ENCODE peak calls at places on chromosomes 13 and 19, in five cellular contexts. One of them, this sample, is unnamed.
A peak's percentile ranks its signal among the peaks of the same experiment; 100 is the strongest.

GRCh38 chr13:40550130-40550529 is 116.3 kb downstream of the FOXO1 start:
- DNase-seq in amniotic stem cell: no peak
- DNase-seq in left lung: no peak
- DNase-seq in upper lobe of right lung: no peak
- DNase-seq in stimulated activated CD4-positive, alpha-beta T cell treated with anti-CD3 and anti-CD28 coated beads, Interleukin-12 subunit alpha, Interleukin-12 subunit beta, amount 100 ng/mL, for 48 hours: no peak
- DNase-seq in this sample: no peak

GRCh38 chr19:34712606-34713261 is 21.3 kb upstream of the ZNF181 start:
- DNase-seq in upper lobe of right lung: no peak
- DNase-seq in stimulated activated CD4-positive, alpha-beta T cell treated with anti-CD3 and anti-CD28 coated beads, Interleukin-12 subunit alpha, Interleukin-12 subunit beta, amount 100 ng/mL, for 48 hours: peak; percentile 29
- DNase-seq in amniotic stem cell: peak; percentile 78
- DNase-seq in left lung: no peak
- DNase-seq in this sample: no peak

GRCh38 chr19:55624109-55625003 is at the start of gene ZNF784:
- DNase-seq in amniotic stem cell: peak; percentile 91
- DNase-seq in left lung: peak; percentile 96
- DNase-seq in stimulated activated CD4-positive, alpha-beta T cell treated with anti-CD3 and anti-CD28 coated beads, Interleukin-12 subunit alpha, Interleukin-12 subunit beta, amount 100 ng/mL, for 48 hours: peak; percentile 87
- DNase-seq in upper lobe of right lung: peak; percentile 95
- DNase-seq in this sample: peak; percentile 93

GRCh38 chr13:105979586-105979985 is 555.9 kb downstream of the EFNB2 start:
- DNase-seq in left lung: no peak
- DNase-seq in upper lobe of right lung: no peak
- DNase-seq in amniotic stem cell: no peak
- DNase-seq in stimulated activated CD4-positive, alpha-beta T cell treated with anti-CD3 and anti-CD28 coated beads, Interleukin-12 subunit alpha, Interleukin-12 subunit beta, amount 100 ng/mL, for 48 hours: no peak
- DNase-seq in this sample: no peak

GRCh38 chr13:32824061-32824460 is 192.2 kb upstream of the KL start:
- DNase-seq in amniotic stem cell: no peak
- DNase-seq in left lung: no peak
- DNase-seq in stimulated activated CD4-positive, alpha-beta T cell treated with anti-CD3 and anti-CD28 coated beads, Interleukin-12 subunit alpha, Interleukin-12 subunit beta, amount 100 ng/mL, for 48 hours: no peak
- DNase-seq in upper lobe of right lung: no peak
- DNase-seq in this sample: no peak

GRCh38 chr19:7242601-7243258 is 51.5 kb downstream of the INSR start:
- DNase-seq in stimulated activated CD4-positive, alpha-beta T cell treated with anti-CD3 and anti-CD28 coated beads, Interleukin-12 subunit alpha, Interleukin-12 subunit beta, amount 100 ng/mL, for 48 hours: no peak
- DNase-seq in upper lobe of right lung: no peak
- DNase-seq in amniotic stem cell: peak; percentile 3
- DNase-seq in left lung: no peak
- DNase-seq in this sample: no peak

GRCh38 chr13:94239135-94239534 is 240.3 kb downstream of the DCT start:
- DNase-seq in amniotic stem cell: no peak
- DNase-seq in upper lobe of right lung: no peak
- DNase-seq in stimulated activated CD4-positive, alpha-beta T cell treated with anti-CD3 and anti-CD28 coated beads, Interleukin-12 subunit alpha, Interleukin-12 subunit beta, amount 100 ng/mL, for 48 hours: no peak
- DNase-seq in left lung: no peak
- DNase-seq in this sample: no peak

GRCh38 chr19:32870154-32870573 is 597 bp upstream of the SLC7A9 start:
- DNase-seq in left lung: no peak
- DNase-seq in stimulated activated CD4-positive, alpha-beta T cell treated with anti-CD3 and anti-CD28 coated beads, Interleukin-12 subunit alpha, Interleukin-12 subunit beta, amount 100 ng/mL, for 48 hours: no peak
- DNase-seq in upper lobe of right lung: peak; percentile 46
- DNase-seq in amniotic stem cell: no peak
- DNase-seq in this sample: no peak

GRCh38 chr13:53622431-53622830 is 593.8 kb downstream of the OLFM4 start:
- DNase-seq in amniotic stem cell: no peak
- DNase-seq in stimulated activated CD4-positive, alpha-beta T cell treated with anti-CD3 and anti-CD28 coated beads, Interleukin-12 subunit alpha, Interleukin-12 subunit beta, amount 100 ng/mL, for 48 hours: no peak
- DNase-seq in left lung: no peak
- DNase-seq in upper lobe of right lung: no peak
- DNase-seq in this sample: no peak

GRCh38 chr13:108121406-108121805 is 93.9 kb downstream of the LIG4 start:
- DNase-seq in stimulated activated CD4-positive, alpha-beta T cell treated with anti-CD3 and anti-CD28 coated beads, Interleukin-12 subunit alpha, Interleukin-12 subunit beta, amount 100 ng/mL, for 48 hours: no peak
- DNase-seq in upper lobe of right lung: no peak
- DNase-seq in left lung: no peak
- DNase-seq in amniotic stem cell: no peak
- DNase-seq in this sample: no peak

GRCh38 chr13:73556902-73557301 is 498.1 kb downstream of the KLF5 start:
- DNase-seq in upper lobe of right lung: no peak
- DNase-seq in left lung: no peak
- DNase-seq in amniotic stem cell: no peak
- DNase-seq in stimulated activated CD4-positive, alpha-beta T cell treated with anti-CD3 and anti-CD28 coated beads, Interleukin-12 subunit alpha, Interleukin-12 subunit beta, amount 100 ng/mL, for 48 hours: no peak
- DNase-seq in this sample: no peak

GRCh38 chr19:46015080-46015960 is 7.5 kb downstream of the PGLYRP1 start:
- DNase-seq in upper lobe of right lung: peak; percentile 92
- DNase-seq in left lung: peak; percentile 94
- DNase-seq in amniotic stem cell: no peak
- DNase-seq in stimulated activated CD4-positive, alpha-beta T cell treated with anti-CD3 and anti-CD28 coated beads, Interleukin-12 subunit alpha, Interleukin-12 subunit beta, amount 100 ng/mL, for 48 hours: no peak
- DNase-seq in this sample: peak; percentile 72

GRCh38 chr19:49491804-49492572 is 4.2 kb upstream of the RPS11 start:
- DNase-seq in amniotic stem cell: no peak
- DNase-seq in upper lobe of right lung: no peak
- DNase-seq in left lung: no peak
- DNase-seq in stimulated activated CD4-positive, alpha-beta T cell treated with anti-CD3 and anti-CD28 coated beads, Interleukin-12 subunit alpha, Interleukin-12 subunit beta, amount 100 ng/mL, for 48 hours: no peak
- DNase-seq in this sample: no peak

GRCh38 chr19:51361228-51361627 is 5.0 kb downstream of the ETFB start:
- DNase-seq in left lung: no peak
- DNase-seq in stimulated activated CD4-positive, alpha-beta T cell treated with anti-CD3 and anti-CD28 coated beads, Interleukin-12 subunit alpha, Interleukin-12 subunit beta, amount 100 ng/mL, for 48 hours: no peak
- DNase-seq in upper lobe of right lung: no peak
- DNase-seq in amniotic stem cell: no peak
- DNase-seq in this sample: no peak